ENCODE peak calls at places on chromosomes 1 and 21, in four cellular contexts. J is C1 segment of cervical spinal cord; L is stimulated activated CD8-positive, alpha-beta memory T cell treated with anti-CD3 and anti-CD28 coated beads, Interleukin-4, amount 100 ng/mL, for 48 hours; P is left cardiac atrium. D is an unnamed sample.

GRCh38 chr1:150804671-150805070 is 3.4 kb downstream of the CTSK start:
- DNase-seq in J (no peak), L (no peak), P (no peak), D (no peak)

GRCh38 chr1:190144650-190145049 is 333.0 kb downstream of the BRINP3 start:
- DNase-seq in J (no peak), L (no peak), P (no peak), D (no peak)

GRCh38 chr1:233627823-233628222 is 13.9 kb downstream of the KCNK1 start:
- DNase-seq in J (no peak), L (no peak), P (no peak), D (no peak)

GRCh38 chr1:226432586-226433360 is 24.9 kb upstream of the PARP1 start:
- DNase-seq in J (no peak), L (no peak), P (no peak), D (no peak)

GRCh38 chr1:28236656-28237331 is 870 bp downstream of the ATP5IF1 start:
- DNase-seq in J (no peak), L (no peak), P (no peak), D (no peak)

GRCh38 chr1:226349801-226350503 is 41.0 kb upstream of the LIN9 start:
- DNase-seq in J (no peak), L (no peak), P (no peak), D (no peak)

GRCh38 chr1:224047538-224047937 is 66.4 kb upstream of the FBXO28 start:
- DNase-seq in J (no peak), L (no peak), P (no peak), D (peak; percentile 49)

GRCh38 chr1:17736625-17737024 is 18.5 kb upstream of the ACTL8 start:
- DNase-seq in J (no peak), L (no peak), P (no peak), D (no peak)

GRCh38 chr1:24443241-24443656 is 27.6 kb downstream of the NIPAL3 start:
- DNase-seq in J (no peak), L (no peak), P (no peak), D (no peak)

GRCh38 chr1:55063562-55063942 is 24.2 kb downstream of the PCSK9 start:
- DNase-seq in J (no peak), L (no peak), P (no peak), D (no peak)

GRCh38 chr1:24385160-24385939 is 28.2 kb downstream of the STPG1 start:
- DNase-seq in J (no peak), L (peak; percentile 49), P (no peak), D (no peak)

GRCh38 chr1:217311766-217312165 is 319.1 kb downstream of the GPATCH2 start:
- DNase-seq in J (no peak), L (no peak), P (no peak), D (peak; percentile 42)

GRCh38 chr1:10664251-10664650 is 132.2 kb downstream of the CASZ1 start:
- DNase-seq in J (no peak), L (no peak), P (no peak), D (no peak)

GRCh38 chr1:8200317-8201115 is 117.4 kb upstream of the SLC45A1 start:
- DNase-seq in J (no peak), L (no peak), P (no peak), D (no peak)

GRCh38 chr1:915295-916172 is 8.2 kb upstream of the SAMD11 start:
- DNase-seq in J (no peak), L (no peak), P (peak; percentile 15), D (no peak)

GRCh38 chr1:147719029-147719703 is 41.2 kb downstream of the GJA5 start:
- DNase-seq in J (no peak), L (no peak), P (no peak), D (no peak)

GRCh38 chr1:113141650-113142473 is 68.9 kb downstream of the LRIG2 start:
- DNase-seq in J (no peak), L (no peak), P (no peak), D (peak; percentile 59)

GRCh38 chr1:163300569-163300968 is 21.2 kb upstream of the NUF2 start:
- DNase-seq in J (no peak), L (no peak), P (no peak), D (no peak)

GRCh38 chr1:110084226-110085078 is 14.0 kb upstream of the ALX3 start:
- DNase-seq in J (no peak), L (peak; percentile 47), P (peak; percentile 67), D (peak; percentile 17)

GRCh38 chr1:197065549-197065948 is 1.5 kb downstream of the F13B start:
- DNase-seq in J (no peak), L (no peak), P (no peak), D (peak; percentile 56)

GRCh38 chr1:94862718-94863117 is 42.6 kb downstream of the SLC44A3 start:
- DNase-seq in J (no peak), L (no peak), P (no peak), D (no peak)

GRCh38 chr1:94884101-94884875 is 42.6 kb downstream of the CNN3 start:
- DNase-seq in J (no peak), L (no peak), P (no peak), D (peak; percentile 62)

GRCh38 chr1:56617141-56617540 is 28.0 kb upstream of the PRKAA2 start:
- DNase-seq in J (no peak), L (no peak), P (no peak), D (no peak)

GRCh38 chr1:183163311-183163710 is 22.8 kb upstream of the LAMC2 start:
- DNase-seq in J (no peak), L (no peak), P (no peak), D (peak; percentile 99)

GRCh38 chr1:165144757-165145397 is 211.6 kb downstream of the LMX1A start:
- DNase-seq in J (no peak), L (peak; percentile 54), P (peak; percentile 36), D (peak; percentile 42)

GRCh38 chr1:33188572-33189275 is 6.9 kb upstream of the TRIM62 start:
- DNase-seq in J (no peak), L (no peak), P (no peak), D (peak; percentile 25)

GRCh38 chr21:35427320-35428040 is 378.4 kb upstream of the RUNX1 start:
- DNase-seq in J (no peak), L (no peak), P (peak; percentile 58), D (no peak)